ENCODE peak calls at places on chromosomes 1 and 21, in six cellular contexts. W is activated T-cell treated with anti-CD3 and anti-CD28 coated beads for 1 hour; C is left cardiac atrium; L is effector memory CD4-positive, alpha-beta T cell; R is Daoy; O is NCI-H1436. F is an unnamed sample.

GRCh38 chr1:244231193-244231571 is 180.1 kb downstream of the ZBTB18 start:
- DNase-seq in O (no peak), C (no peak), W (no peak), L (no peak), R (peak), F (no peak)

GRCh38 chr21:20997633-20998455 is at the start of gene NCAM2:
- DNase-seq in L (peak), W (peak), R (peak), O (peak), C (peak), F (peak)

GRCh38 chr1:233032916-233033315 is 82.5 kb downstream of the NTPCR start:
- DNase-seq in O (no peak), W (no peak), C (no peak), L (no peak), R (no peak), F (no peak)

GRCh38 chr1:47231314-47232186 is 475 bp downstream of the TAL1 start:
- DNase-seq in W (no peak), R (peak), C (peak), L (no peak), O (no peak), F (no peak)

GRCh38 chr1:181818459-181818858 is 243.1 kb downstream of the ZNF648 start:
- DNase-seq in C (no peak), O (no peak), L (no peak), W (no peak), R (no peak), F (no peak)

GRCh38 chr1:5690291-5690690 is 301.9 kb downstream of the NPHP4 start:
- DNase-seq in L (no peak), C (no peak), O (no peak), W (no peak), R (no peak), F (no peak)

GRCh38 chr21:36893581-36893980 is 72.9 kb downstream of the HLCS start:
- DNase-seq in O (no peak), W (no peak), L (no peak), R (no peak), C (no peak), F (no peak)

GRCh38 chr1:222126052-222126451 is 384.2 kb upstream of the DUSP10 start:
- DNase-seq in R (no peak), C (no peak), L (no peak), W (no peak), O (no peak), F (no peak)

GRCh38 chr1:58155418-58156123 is 391.0 kb downstream of the OMA1 start:
- DNase-seq in L (no peak), R (peak), C (peak), O (peak), W (no peak), F (no peak)

GRCh38 chr21:45102391-45102932 is 28.1 kb downstream of the ADARB1 start:
- DNase-seq in W (no peak), O (no peak), C (no peak), R (no peak), L (no peak), F (no peak)

GRCh38 chr21:33549848-33550771 is 7.3 kb downstream of the SON start:
- DNase-seq in O (no peak), C (no peak), R (no peak), W (no peak), L (no peak), F (no peak)

GRCh38 chr1:178379807-178380206 is 117.0 kb downstream of the CLEC20A start:
- DNase-seq in L (no peak), C (no peak), R (no peak), W (no peak), O (no peak), F (no peak)

GRCh38 chr1:219143735-219144134 is 29.9 kb upstream of the LYPLAL1 start:
- DNase-seq in W (no peak), C (no peak), O (no peak), R (peak), L (no peak), F (no peak)

GRCh38 chr1:201420608-201421002 is 925 bp downstream of the TNNI1 start:
- DNase-seq in L (no peak), W (no peak), O (no peak), R (no peak), C (no peak), F (no peak)

GRCh38 chr21:35048706-35049617 is at the start of gene RUNX1:
- DNase-seq in C (peak), O (no peak), R (peak), L (peak), W (peak), F (peak)

GRCh38 chr1:54324031-54324654 is 82.1 kb downstream of the SSBP3 start:
- DNase-seq in R (no peak), C (peak), O (no peak), L (no peak), W (no peak), F (no peak)

GRCh38 chr1:85144351-85144750 is 56.5 kb downstream of the SYDE2 start:
- DNase-seq in C (no peak), O (no peak), W (no peak), R (no peak), L (no peak), F (no peak)

GRCh38 chr1:183002797-183003594 is 20.2 kb upstream of the LAMC1 start:
- DNase-seq in C (no peak), R (no peak), L (no peak), W (no peak), O (no peak), F (no peak)

GRCh38 chr1:15346356-15347030 is 63.2 kb upstream of the EFHD2 start:
- DNase-seq in W (no peak), O (no peak), L (no peak), R (no peak), C (no peak), F (no peak)

GRCh38 chr1:25697426-25698220 is 81.0 kb downstream of the MAN1C1 start:
- DNase-seq in O (no peak), L (no peak), R (no peak), W (peak), C (no peak), F (peak)

GRCh38 chr1:156707027-156707426 is 1.6 kb upstream of the CRABP2 start:
- DNase-seq in C (no peak), L (no peak), O (no peak), W (no peak), R (no peak), F (no peak)

GRCh38 chr1:30818568-30819243 is 61.1 kb upstream of the LAPTM5 start:
- DNase-seq in W (no peak), O (no peak), L (no peak), R (no peak), C (no peak), F (no peak)

GRCh38 chr1:222919478-222919865 is 104.6 kb downstream of the DISP1 start:
- DNase-seq in C (no peak), R (no peak), L (no peak), O (no peak), W (no peak), F (no peak)

GRCh38 chr21:46457801-46458314 is 833 bp upstream of the DIP2A start:
- DNase-seq in C (no peak), L (no peak), W (no peak), O (peak), R (peak), F (peak)

GRCh38 chr1:99527078-99527477 is 118.8 kb upstream of the PALMD start:
- DNase-seq in W (no peak), L (no peak), O (no peak), R (no peak), C (no peak), F (no peak)

GRCh38 chr1:2973661-2974593 is 47.3 kb upstream of the ACTRT2 start:
- DNase-seq in R (no peak), L (no peak), C (no peak), O (no peak), W (no peak), F (no peak)

GRCh38 chr1:61338899-61339298 is 256.5 kb downstream of the NFIA start:
- DNase-seq in L (no peak), O (no peak), W (no peak), R (no peak), C (no peak), F (no peak)

GRCh38 chr1:3670823-3671251 is 18.5 kb downstream of the TP73 start:
- DNase-seq in L (no peak), C (peak), R (no peak), O (no peak), W (no peak), F (no peak)

GRCh38 chr1:178870944-178871343 is at the start of gene ANGPTL1:
- DNase-seq in R (no peak), L (no peak), W (no peak), C (no peak), O (no peak), F (no peak)

GRCh38 chr1:161238039-161238473 is at the start of gene NR1I3:
- DNase-seq in R (no peak), C (no peak), O (no peak), L (no peak), W (no peak), F (no peak)

F was measured in naive thymus-derived CD4-positive, alpha-beta T cell.